ENCODE peak calls at places on chromosomes 16 and 17, in ten cellular contexts. One of them, this sample, is unnamed.
A peak's percentile ranks its signal among the peaks of the same experiment; 100 is the strongest.

GRCh38 chr17:39739885-39740356 is 2.2 kb downstream of the GRB7 start:
- DNase-seq in mucosa of gallbladder: no peak
- DNase-seq in kidney tubule cell: peak; percentile 48
- DNase-seq in H7: peak; percentile 70
- DNase-seq in stimulated activated naive CD4-positive, alpha-beta T cell treated with Interleukin-2 at 50 U/mL for 16 hours: no peak
- DNase-seq in heart right ventricle: no peak
- DNase-seq in activated CD8-positive, alpha-beta memory T cell treated with anti-CD3 and anti-CD28 coated beads, Interleukin-2, amount 50 U/mL, for 48 hours: no peak
- DNase-seq in NCI-H774: no peak
- DNase-seq in NT2/D1: no peak
- DNase-seq in lower lobe of right lung: no peak
- DNase-seq in this sample: peak; percentile 29

GRCh38 chr16:595942-596735 is 6.3 kb downstream of the RAB40C start:
- DNase-seq in kidney tubule cell: peak; percentile 28
- DNase-seq in heart right ventricle: no peak
- DNase-seq in H7: no peak
- DNase-seq in mucosa of gallbladder: peak; percentile 41
- DNase-seq in activated CD8-positive, alpha-beta memory T cell treated with anti-CD3 and anti-CD28 coated beads, Interleukin-2, amount 50 U/mL, for 48 hours: no peak
- DNase-seq in NCI-H774: no peak
- DNase-seq in lower lobe of right lung: peak; percentile 42
- DNase-seq in stimulated activated naive CD4-positive, alpha-beta T cell treated with Interleukin-2 at 50 U/mL for 16 hours: no peak
- DNase-seq in NT2/D1: no peak
- DNase-seq in this sample: no peak

GRCh38 chr16:88973007-88973410 is 4.0 kb downstream of the CBFA2T3 start:
- DNase-seq in H7: peak; percentile 87
- DNase-seq in NCI-H774: no peak
- DNase-seq in activated CD8-positive, alpha-beta memory T cell treated with anti-CD3 and anti-CD28 coated beads, Interleukin-2, amount 50 U/mL, for 48 hours: no peak
- DNase-seq in heart right ventricle: no peak
- DNase-seq in stimulated activated naive CD4-positive, alpha-beta T cell treated with Interleukin-2 at 50 U/mL for 16 hours: no peak
- DNase-seq in lower lobe of right lung: no peak
- DNase-seq in kidney tubule cell: no peak
- DNase-seq in NT2/D1: no peak
- DNase-seq in mucosa of gallbladder: no peak
- DNase-seq in this sample: no peak

GRCh38 chr16:3467920-3468319 is 24.4 kb downstream of the NAA60 start:
- DNase-seq in NT2/D1: no peak
- DNase-seq in lower lobe of right lung: no peak
- DNase-seq in stimulated activated naive CD4-positive, alpha-beta T cell treated with Interleukin-2 at 50 U/mL for 16 hours: no peak
- DNase-seq in mucosa of gallbladder: no peak
- DNase-seq in heart right ventricle: no peak
- DNase-seq in kidney tubule cell: peak; percentile 61
- DNase-seq in NCI-H774: no peak
- DNase-seq in H7: no peak
- DNase-seq in activated CD8-positive, alpha-beta memory T cell treated with anti-CD3 and anti-CD28 coated beads, Interleukin-2, amount 50 U/mL, for 48 hours: no peak
- DNase-seq in this sample: peak; percentile 43

GRCh38 chr16:27591837-27592236 is 41.9 kb downstream of the KATNIP start:
- DNase-seq in NCI-H774: no peak
- DNase-seq in NT2/D1: no peak
- DNase-seq in activated CD8-positive, alpha-beta memory T cell treated with anti-CD3 and anti-CD28 coated beads, Interleukin-2, amount 50 U/mL, for 48 hours: no peak
- DNase-seq in kidney tubule cell: no peak
- DNase-seq in lower lobe of right lung: no peak
- DNase-seq in mucosa of gallbladder: no peak
- DNase-seq in stimulated activated naive CD4-positive, alpha-beta T cell treated with Interleukin-2 at 50 U/mL for 16 hours: no peak
- DNase-seq in H7: no peak
- DNase-seq in heart right ventricle: no peak
- DNase-seq in this sample: no peak

GRCh38 chr17:57391857-57392256 is 135.5 kb downstream of the MSI2 start:
- DNase-seq in stimulated activated naive CD4-positive, alpha-beta T cell treated with Interleukin-2 at 50 U/mL for 16 hours: no peak
- DNase-seq in activated CD8-positive, alpha-beta memory T cell treated with anti-CD3 and anti-CD28 coated beads, Interleukin-2, amount 50 U/mL, for 48 hours: no peak
- DNase-seq in NCI-H774: no peak
- DNase-seq in heart right ventricle: no peak
- DNase-seq in H7: no peak
- DNase-seq in NT2/D1: no peak
- DNase-seq in lower lobe of right lung: no peak
- DNase-seq in kidney tubule cell: no peak
- DNase-seq in mucosa of gallbladder: no peak
- DNase-seq in this sample: no peak

GRCh38 chr17:30290077-30290476 is 1.7 kb downstream of the BLMH start:
- DNase-seq in NCI-H774: no peak
- DNase-seq in mucosa of gallbladder: no peak
- DNase-seq in heart right ventricle: no peak
- DNase-seq in H7: no peak
- DNase-seq in stimulated activated naive CD4-positive, alpha-beta T cell treated with Interleukin-2 at 50 U/mL for 16 hours: no peak
- DNase-seq in lower lobe of right lung: no peak
- DNase-seq in kidney tubule cell: no peak
- DNase-seq in NT2/D1: no peak
- DNase-seq in activated CD8-positive, alpha-beta memory T cell treated with anti-CD3 and anti-CD28 coated beads, Interleukin-2, amount 50 U/mL, for 48 hours: no peak
- DNase-seq in this sample: no peak

GRCh38 chr16:53892155-53892554 is 188.2 kb downstream of the FTO start:
- DNase-seq in stimulated activated naive CD4-positive, alpha-beta T cell treated with Interleukin-2 at 50 U/mL for 16 hours: peak; percentile 9
- DNase-seq in NT2/D1: peak; percentile 48
- DNase-seq in mucosa of gallbladder: peak; percentile 51
- DNase-seq in heart right ventricle: peak; percentile 55
- DNase-seq in H7: peak; percentile 23
- DNase-seq in kidney tubule cell: peak; percentile 53
- DNase-seq in lower lobe of right lung: no peak
- DNase-seq in activated CD8-positive, alpha-beta memory T cell treated with anti-CD3 and anti-CD28 coated beads, Interleukin-2, amount 50 U/mL, for 48 hours: peak; percentile 57
- DNase-seq in NCI-H774: peak; percentile 34
- DNase-seq in this sample: peak; percentile 70

GRCh38 chr16:53048139-53048915 is 4.4 kb downstream of the CHD9NB start:
- DNase-seq in NT2/D1: no peak
- DNase-seq in lower lobe of right lung: no peak
- DNase-seq in heart right ventricle: no peak
- DNase-seq in stimulated activated naive CD4-positive, alpha-beta T cell treated with Interleukin-2 at 50 U/mL for 16 hours: no peak
- DNase-seq in H7: no peak
- DNase-seq in NCI-H774: no peak
- DNase-seq in mucosa of gallbladder: peak; percentile 43
- DNase-seq in activated CD8-positive, alpha-beta memory T cell treated with anti-CD3 and anti-CD28 coated beads, Interleukin-2, amount 50 U/mL, for 48 hours: no peak
- DNase-seq in kidney tubule cell: no peak
- DNase-seq in this sample: no peak

This sample was measured in GM23248.